ENCODE peak calls at places on chromosomes 13 and 19, in eight cellular contexts. One of them, this sample, is unnamed.

GRCh38 chr19:55459551-55459949 is 1.9 kb downstream of the ISOC2 start:
- DNase-seq in right lobe of liver: no peak
- DNase-seq in GM06990: no peak
- DNase-seq in psoas muscle: no peak
- DNase-seq in lung: no peak
- DNase-seq in lower leg skin: no peak
- DNase-seq in brain microvascular endothelial cell: no peak
- DNase-seq in fibroblast of pulmonary artery: no peak
- DNase-seq in this sample: no peak

GRCh38 chr13:51479199-51479523 is 26.3 kb upstream of the INTS6 start:
- DNase-seq in right lobe of liver: no peak
- DNase-seq in GM06990: no peak
- DNase-seq in psoas muscle: no peak
- DNase-seq in lung: no peak
- DNase-seq in lower leg skin: no peak
- DNase-seq in brain microvascular endothelial cell: no peak
- DNase-seq in fibroblast of pulmonary artery: peak; percentile 53
- DNase-seq in this sample: no peak

GRCh38 chr19:28710278-28710677 is 502.7 kb downstream of the UQCRFS1 start:
- DNase-seq in right lobe of liver: no peak
- DNase-seq in GM06990: peak; percentile 6
- DNase-seq in psoas muscle: no peak
- DNase-seq in lung: no peak
- DNase-seq in lower leg skin: no peak
- DNase-seq in brain microvascular endothelial cell: no peak
- DNase-seq in fibroblast of pulmonary artery: peak; percentile 81
- DNase-seq in this sample: peak; percentile 60

GRCh38 chr13:111344471-111345191 is 24.2 kb downstream of the TEX29 start:
- DNase-seq in right lobe of liver: no peak
- DNase-seq in GM06990: no peak
- DNase-seq in psoas muscle: peak; percentile 85
- DNase-seq in lung: peak; percentile 77
- DNase-seq in lower leg skin: peak; percentile 62
- DNase-seq in brain microvascular endothelial cell: peak; percentile 12
- DNase-seq in fibroblast of pulmonary artery: peak; percentile 3
- DNase-seq in this sample: peak; percentile 77

GRCh38 chr13:38674208-38674607 is 12.7 kb upstream of the FREM2 start:
- DNase-seq in right lobe of liver: no peak
- DNase-seq in GM06990: no peak
- DNase-seq in psoas muscle: no peak
- DNase-seq in lung: no peak
- DNase-seq in lower leg skin: no peak
- DNase-seq in brain microvascular endothelial cell: no peak
- DNase-seq in fibroblast of pulmonary artery: no peak
- DNase-seq in this sample: no peak

GRCh38 chr13:74270018-74270417 is 135.8 kb upstream of the KLF12 start:
- DNase-seq in right lobe of liver: no peak
- DNase-seq in GM06990: no peak
- DNase-seq in psoas muscle: no peak
- DNase-seq in lung: no peak
- DNase-seq in lower leg skin: no peak
- DNase-seq in brain microvascular endothelial cell: no peak
- DNase-seq in fibroblast of pulmonary artery: no peak
- DNase-seq in this sample: no peak

GRCh38 chr13:27289016-27289665 is 18.5 kb downstream of the RASL11A start:
- DNase-seq in right lobe of liver: no peak
- DNase-seq in GM06990: no peak
- DNase-seq in psoas muscle: no peak
- DNase-seq in lung: no peak
- DNase-seq in lower leg skin: no peak
- DNase-seq in brain microvascular endothelial cell: no peak
- DNase-seq in fibroblast of pulmonary artery: no peak
- DNase-seq in this sample: no peak

GRCh38 chr19:40933025-40933424 is 51.0 kb upstream of the CYP2A7 start:
- DNase-seq in right lobe of liver: no peak
- DNase-seq in GM06990: no peak
- DNase-seq in psoas muscle: no peak
- DNase-seq in lung: no peak
- DNase-seq in lower leg skin: no peak
- DNase-seq in brain microvascular endothelial cell: no peak
- DNase-seq in fibroblast of pulmonary artery: peak; percentile 20
- DNase-seq in this sample: peak; percentile 40

GRCh38 chr13:43786766-43787517 is at the start of gene ENOX1:
- DNase-seq in right lobe of liver: peak; percentile 46
- DNase-seq in GM06990: peak; percentile 70
- DNase-seq in psoas muscle: peak; percentile 80
- DNase-seq in lung: no peak
- DNase-seq in lower leg skin: peak; percentile 85
- DNase-seq in brain microvascular endothelial cell: peak; percentile 48
- DNase-seq in fibroblast of pulmonary artery: peak; percentile 83
- DNase-seq in this sample: peak; percentile 81

GRCh38 chr13:103277099-103277498 is 210.9 kb upstream of the SLC10A2 start:
- DNase-seq in right lobe of liver: no peak
- DNase-seq in GM06990: peak; percentile 50
- DNase-seq in psoas muscle: no peak
- DNase-seq in lung: no peak
- DNase-seq in lower leg skin: no peak
- DNase-seq in brain microvascular endothelial cell: no peak
- DNase-seq in fibroblast of pulmonary artery: no peak
- DNase-seq in this sample: no peak

GRCh38 chr19:13827656-13828055 is 32.4 kb downstream of the ZSWIM4 start:
- DNase-seq in right lobe of liver: no peak
- DNase-seq in GM06990: no peak
- DNase-seq in psoas muscle: no peak
- DNase-seq in lung: no peak
- DNase-seq in lower leg skin: no peak
- DNase-seq in brain microvascular endothelial cell: no peak
- DNase-seq in fibroblast of pulmonary artery: no peak
- DNase-seq in this sample: no peak

GRCh38 chr13:27442071-27442647 is 8.2 kb downstream of the MTIF3 start:
- DNase-seq in right lobe of liver: no peak
- DNase-seq in GM06990: no peak
- DNase-seq in psoas muscle: no peak
- DNase-seq in lung: no peak
- DNase-seq in lower leg skin: no peak
- DNase-seq in brain microvascular endothelial cell: no peak
- DNase-seq in fibroblast of pulmonary artery: no peak
- DNase-seq in this sample: no peak

GRCh38 chr13:109760951-109761350 is 25.4 kb downstream of the IRS2 start:
- DNase-seq in right lobe of liver: no peak
- DNase-seq in GM06990: no peak
- DNase-seq in psoas muscle: no peak
- DNase-seq in lung: no peak
- DNase-seq in lower leg skin: no peak
- DNase-seq in brain microvascular endothelial cell: no peak
- DNase-seq in fibroblast of pulmonary artery: no peak
- DNase-seq in this sample: no peak

GRCh38 chr19:54178581-54179261 is 5.8 kb upstream of the TMC4 start:
- DNase-seq in right lobe of liver: no peak
- DNase-seq in GM06990: no peak
- DNase-seq in psoas muscle: no peak
- DNase-seq in lung: no peak
- DNase-seq in lower leg skin: no peak
- DNase-seq in brain microvascular endothelial cell: no peak
- DNase-seq in fibroblast of pulmonary artery: no peak
- DNase-seq in this sample: no peak

GRCh38 chr13:42615691-42616090 is 41.7 kb downstream of the TNFSF11 start:
- DNase-seq in right lobe of liver: no peak
- DNase-seq in GM06990: no peak
- DNase-seq in psoas muscle: no peak
- DNase-seq in lung: no peak
- DNase-seq in lower leg skin: no peak
- DNase-seq in brain microvascular endothelial cell: peak; percentile 16
- DNase-seq in fibroblast of pulmonary artery: peak; percentile 19
- DNase-seq in this sample: peak; percentile 15

GRCh38 chr13:33761744-33762143 is 56.2 kb upstream of the RFC3 start:
- DNase-seq in right lobe of liver: no peak
- DNase-seq in GM06990: no peak
- DNase-seq in psoas muscle: no peak
- DNase-seq in lung: no peak
- DNase-seq in lower leg skin: no peak
- DNase-seq in brain microvascular endothelial cell: peak; percentile 11
- DNase-seq in fibroblast of pulmonary artery: no peak
- DNase-seq in this sample: peak; percentile 19

GRCh38 chr13:108777421-108778420 is 148.3 kb downstream of the MYO16 start:
- DNase-seq in right lobe of liver: no peak
- DNase-seq in GM06990: no peak
- DNase-seq in psoas muscle: no peak
- DNase-seq in lung: no peak
- DNase-seq in lower leg skin: no peak
- DNase-seq in brain microvascular endothelial cell: peak; percentile 86
- DNase-seq in fibroblast of pulmonary artery: no peak
- DNase-seq in this sample: no peak

GRCh38 chr19:41521860-41522555 is 54.0 kb upstream of the CEACAM21 start:
- DNase-seq in right lobe of liver: peak; percentile 33
- DNase-seq in GM06990: peak; percentile 62
- DNase-seq in psoas muscle: peak; percentile 61
- DNase-seq in lung: no peak
- DNase-seq in lower leg skin: no peak
- DNase-seq in brain microvascular endothelial cell: no peak
- DNase-seq in fibroblast of pulmonary artery: no peak
- DNase-seq in this sample: no peak

GRCh38 chr13:73865027-73865426 is 269.2 kb downstream of the KLF12 start:
- DNase-seq in right lobe of liver: no peak
- DNase-seq in GM06990: no peak
- DNase-seq in psoas muscle: no peak
- DNase-seq in lung: no peak
- DNase-seq in lower leg skin: no peak
- DNase-seq in brain microvascular endothelial cell: no peak
- DNase-seq in fibroblast of pulmonary artery: peak; percentile 29
- DNase-seq in this sample: no peak

GRCh38 chr19:46324277-46324676 is 22.6 kb upstream of the PPP5C start:
- DNase-seq in right lobe of liver: no peak
- DNase-seq in GM06990: no peak
- DNase-seq in psoas muscle: no peak
- DNase-seq in lung: no peak
- DNase-seq in lower leg skin: no peak
- DNase-seq in brain microvascular endothelial cell: no peak
- DNase-seq in fibroblast of pulmonary artery: no peak
- DNase-seq in this sample: no peak

GRCh38 chr19:45478454-45479238 is 10.8 kb downstream of the FOSB start:
- DNase-seq in right lobe of liver: peak; percentile 77
- DNase-seq in GM06990: peak; percentile 89
- DNase-seq in psoas muscle: peak; percentile 90
- DNase-seq in lung: peak; percentile 86
- DNase-seq in lower leg skin: peak; percentile 97
- DNase-seq in brain microvascular endothelial cell: peak; percentile 92
- DNase-seq in fibroblast of pulmonary artery: peak; percentile 96
- DNase-seq in this sample: peak; percentile 96

GRCh38 chr19:41415154-41415571 is 12.0 kb downstream of the B3GNT8 start:
- DNase-seq in right lobe of liver: no peak
- DNase-seq in GM06990: no peak
- DNase-seq in psoas muscle: peak; percentile 81
- DNase-seq in lung: peak; percentile 61
- DNase-seq in lower leg skin: no peak
- DNase-seq in brain microvascular endothelial cell: no peak
- DNase-seq in fibroblast of pulmonary artery: no peak
- DNase-seq in this sample: no peak

DNA sequence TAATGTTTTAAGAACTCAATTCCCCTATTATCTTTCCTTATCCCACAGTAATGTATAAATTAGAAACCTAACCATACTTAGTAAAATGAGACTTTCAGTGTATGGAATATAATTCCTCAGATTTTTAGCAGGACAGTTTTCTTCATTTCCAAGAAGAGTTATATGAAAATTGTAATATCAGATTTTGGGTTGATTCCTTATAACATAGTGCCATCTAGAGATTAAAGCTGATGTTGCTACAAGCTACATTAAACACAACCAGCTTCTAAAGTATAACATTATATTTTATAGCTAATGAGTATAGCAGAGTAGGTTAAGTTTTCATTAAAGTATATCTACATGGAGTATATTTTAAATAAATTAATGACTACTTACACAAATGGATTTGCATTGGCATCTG is 99.7 kb upstream of the MIR17HG start:
- DNase-seq in right lobe of liver: no peak
- DNase-seq in GM06990: no peak
- DNase-seq in psoas muscle: no peak
- DNase-seq in lung: no peak
- DNase-seq in lower leg skin: no peak
- DNase-seq in brain microvascular endothelial cell: no peak
- DNase-seq in fibroblast of pulmonary artery: peak; percentile 12
- DNase-seq in this sample: no peak
- TF ChIP-seq CTCF in right lobe of liver: no peak
- TF ChIP-seq CTCF in GM06990: no peak
- TF ChIP-seq CTCF in psoas muscle: peak; percentile 11
- TF ChIP-seq CTCF in lung: no peak
- TF ChIP-seq CTCF in lower leg skin: no peak
- TF ChIP-seq CTCF in brain microvascular endothelial cell: peak; percentile 14
- TF ChIP-seq CTCF in fibroblast of pulmonary artery: peak; percentile 16
- TF ChIP-seq CTCF in this sample: no peak

DNA sequence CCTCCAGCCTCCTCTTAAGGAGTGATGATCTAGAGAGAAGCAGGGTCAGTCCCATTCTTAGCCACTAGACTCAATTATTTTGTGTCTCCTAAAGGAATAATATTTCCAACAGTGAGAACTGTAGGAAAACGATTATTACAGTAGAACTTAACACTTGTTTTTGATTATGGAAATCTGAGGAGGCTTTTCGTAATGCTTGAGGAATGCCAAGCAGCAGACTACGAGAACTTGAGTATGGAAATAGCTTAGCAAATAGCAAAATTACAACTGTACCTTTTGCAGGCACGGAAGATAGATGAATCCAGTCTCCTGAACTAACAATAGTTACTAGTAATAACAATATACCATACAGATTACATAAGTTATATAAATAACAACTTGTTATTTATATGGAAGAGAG is 12.2 kb downstream of the BRD4 start:
- DNase-seq in right lobe of liver: no peak
- DNase-seq in GM06990: no peak
- DNase-seq in psoas muscle: no peak
- DNase-seq in lung: no peak
- DNase-seq in lower leg skin: no peak
- DNase-seq in brain microvascular endothelial cell: no peak
- DNase-seq in fibroblast of pulmonary artery: no peak
- DNase-seq in this sample: peak; percentile 69
- H3K4me3 ChIP-seq in right lobe of liver: no peak overlapping the region
- H3K4me3 ChIP-seq in GM06990: no peak overlapping the region
- H3K4me3 ChIP-seq in psoas muscle: peak overlapping the region; percentile 7
- H3K4me3 ChIP-seq in lung: no peak overlapping the region
- H3K4me3 ChIP-seq in lower leg skin: no peak overlapping the region
- H3K4me3 ChIP-seq in brain microvascular endothelial cell: no peak overlapping the region
- H3K4me3 ChIP-seq in fibroblast of pulmonary artery: no peak overlapping the region
- H3K4me3 ChIP-seq in this sample: no peak overlapping the region

GRCh38 chr19:43504426-43505185 is at the start of gene PHLDB3:
- DNase-seq in right lobe of liver: peak; percentile 55
- DNase-seq in GM06990: no peak
- DNase-seq in psoas muscle: peak; percentile 63
- DNase-seq in lung: peak; percentile 29
- DNase-seq in lower leg skin: peak; percentile 92
- DNase-seq in brain microvascular endothelial cell: no peak
- DNase-seq in fibroblast of pulmonary artery: no peak
- DNase-seq in this sample: no peak
- TF ChIP-seq CTCF in right lobe of liver: no peak
- TF ChIP-seq CTCF in GM06990: no peak
- TF ChIP-seq CTCF in psoas muscle: no peak
- TF ChIP-seq CTCF in lung: no peak
- TF ChIP-seq CTCF in lower leg skin: no peak
- TF ChIP-seq CTCF in brain microvascular endothelial cell: no peak
- TF ChIP-seq CTCF in fibroblast of pulmonary artery: no peak
- TF ChIP-seq CTCF in this sample: no peak

DNA sequence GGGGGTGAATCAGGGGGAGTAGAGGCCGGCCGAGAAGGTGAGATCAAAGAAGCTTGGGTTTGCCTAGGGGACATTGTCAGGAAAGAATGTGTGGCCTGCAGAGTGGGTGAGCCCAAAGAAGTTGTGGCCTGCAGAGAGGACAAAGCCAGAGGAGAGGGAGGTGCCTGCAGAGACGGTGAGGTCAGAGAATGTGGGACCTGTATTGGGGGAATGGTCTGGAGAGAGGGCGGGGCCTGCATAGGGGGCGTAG is 3.0 kb downstream of the PRR36 start:
- DNase-seq in right lobe of liver: no peak
- DNase-seq in GM06990: no peak
- DNase-seq in psoas muscle: no peak
- DNase-seq in lung: no peak
- DNase-seq in lower leg skin: no peak
- DNase-seq in brain microvascular endothelial cell: no peak
- DNase-seq in fibroblast of pulmonary artery: no peak
- DNase-seq in this sample: no peak
- H3K4me3 ChIP-seq in right lobe of liver: no peak overlapping the region
- H3K4me3 ChIP-seq in GM06990: no peak overlapping the region
- H3K4me3 ChIP-seq in psoas muscle: no peak overlapping the region
- H3K4me3 ChIP-seq in lung: no peak overlapping the region
- H3K4me3 ChIP-seq in lower leg skin: no peak overlapping the region
- H3K4me3 ChIP-seq in brain microvascular endothelial cell: no peak overlapping the region
- H3K4me3 ChIP-seq in fibroblast of pulmonary artery: no peak overlapping the region
- H3K4me3 ChIP-seq in this sample: no peak overlapping the region